ENCODE peak calls at places on chromosomes 16 and 17, in nine cellular contexts. H, R, A, J, X, D, C, P and N are unnamed samples.

GRCh38 chr17:66466933-66467367 is 164.5 kb downstream of the PRKCA start:
- DNase-seq in H (peak; percentile 99), R (peak; percentile 99), A (peak; percentile 98), J (peak; percentile 99), X (no peak), D (no peak), C (peak; percentile 22), P (peak; percentile 97), N (peak; percentile 99)

GRCh38 chr16:77856455-77857138 is 68.2 kb downstream of the VAT1L start:
- DNase-seq in H (no peak), R (no peak), A (no peak), J (no peak), X (no peak), D (no peak), C (no peak), P (no peak), N (no peak)

GRCh38 chr16:65249768-65250167 is 127.9 kb upstream of the CDH11 start:
- DNase-seq in H (peak; percentile 4), R (peak; percentile 75), A (peak; percentile 91), J (no peak), X (peak; percentile 17), D (peak; percentile 68), C (no peak), P (no peak), N (no peak)

GRCh38 chr17:8857919-8858318 is 9.6 kb downstream of the PIK3R6 start:
- DNase-seq in H (peak; percentile 74), R (peak; percentile 78), A (peak; percentile 64), J (no peak), X (peak; percentile 54), D (no peak), C (no peak), P (peak; percentile 60), N (no peak)

GRCh38 chr16:1003551-1004347 is 22.2 kb downstream of the SOX8 start:
- DNase-seq in H (peak; percentile 44), R (peak; percentile 30), A (no peak), J (no peak), X (no peak), D (no peak), C (no peak), P (no peak), N (no peak)

GRCh38 chr17:38897671-38898290 is 27.6 kb upstream of the LASP1NB start:
- DNase-seq in H (no peak), R (no peak), A (no peak), J (no peak), X (no peak), D (no peak), C (peak; percentile 18), P (no peak), N (no peak)

GRCh38 chr17:2438823-2439222 is 38.0 kb upstream of the MNT start:
- DNase-seq in H (peak; percentile 85), R (peak; percentile 91), A (peak; percentile 52), J (peak; percentile 39), X (no peak), D (no peak), C (no peak), P (no peak), N (no peak)

GRCh38 chr16:3618782-3619166 is 7.4 kb upstream of the SLX4 start:
- DNase-seq in H (no peak), R (no peak), A (no peak), J (no peak), X (no peak), D (no peak), C (no peak), P (no peak), N (no peak)

GRCh38 chr17:35892091-35892637 is 12.0 kb upstream of the CCL5 start:
- DNase-seq in H (no peak), R (peak; percentile 43), A (peak; percentile 63), J (no peak), X (no peak), D (no peak), C (no peak), P (no peak), N (no peak)

GRCh38 chr16:10256855-10257641 is 74.8 kb upstream of the GRIN2A start:
- DNase-seq in H (peak; percentile 4), R (peak; percentile 43), A (peak; percentile 40), J (peak; percentile 13), X (no peak), D (no peak), C (peak; percentile 26), P (no peak), N (no peak)

GRCh38 chr17:16286947-16287562 is 66.2 kb downstream of the CENPV start:
- DNase-seq in H (no peak), R (peak; percentile 43), A (peak; percentile 67), J (no peak), X (no peak), D (no peak), C (peak; percentile 31), P (no peak), N (no peak)

GRCh38 chr16:74868501-74868900 is 93.9 kb upstream of the FA2H start:
- DNase-seq in H (peak; percentile 27), R (peak; percentile 44), A (peak; percentile 54), J (no peak), X (no peak), D (no peak), C (no peak), P (no peak), N (peak; percentile 7)

GRCh38 chr16:19294156-19294649 is 8.7 kb downstream of the CLEC19A start:
- DNase-seq in H (no peak), R (peak; percentile 3), A (peak; percentile 1), J (no peak), X (peak; percentile 58), D (peak; percentile 81), C (peak; percentile 37), P (no peak), N (no peak)

DNA sequence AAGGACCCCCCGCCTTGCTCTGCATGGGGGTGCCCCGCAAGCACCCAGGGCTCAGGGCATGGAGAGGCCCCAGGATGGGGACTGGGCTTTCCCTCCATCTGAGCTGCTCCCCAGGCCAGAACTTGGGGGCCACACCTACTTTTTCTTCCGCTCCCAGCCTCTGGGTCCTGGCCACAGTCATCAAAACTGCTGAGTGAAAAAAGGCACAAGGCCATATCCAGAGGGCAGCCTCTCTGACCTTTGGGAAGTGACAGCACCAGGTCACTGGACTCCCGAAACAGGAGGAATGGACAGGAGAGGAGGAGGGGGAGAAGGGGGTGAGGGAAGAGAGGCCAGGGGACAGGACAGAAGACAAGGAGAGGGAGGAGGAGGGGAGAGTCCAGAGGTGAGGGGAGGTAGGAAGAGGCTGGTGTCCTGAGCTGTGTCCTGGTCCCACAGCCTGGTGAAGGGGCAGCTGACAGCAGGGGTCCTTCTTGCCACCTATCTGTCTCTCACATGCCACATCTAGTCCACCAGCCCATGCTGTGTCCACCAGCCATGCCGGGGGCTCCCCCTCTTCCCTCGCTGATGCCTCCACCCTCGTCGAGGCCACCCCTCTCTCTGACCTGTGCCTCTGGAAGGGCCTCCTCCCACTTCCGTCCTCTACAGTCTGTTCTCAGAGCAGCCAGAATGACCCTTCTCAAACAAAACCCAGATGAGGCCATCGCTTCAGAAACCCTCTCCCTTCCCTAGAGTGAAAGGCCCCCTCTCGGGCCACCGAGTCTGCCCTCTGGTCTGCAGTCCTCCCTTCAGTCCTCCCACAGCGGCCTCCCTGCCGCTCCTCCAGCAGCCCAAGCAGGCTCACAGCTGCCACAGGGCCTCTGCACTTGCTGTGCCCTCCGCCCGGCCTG is 73.9 kb upstream of the TOB1 start:
- DNase-seq in H (no peak), R (no peak), A (no peak), J (no peak), X (no peak), D (no peak), C (no peak), P (no peak), N (no peak)
- H3K4me3 ChIP-seq in H (no peak overlapping the region), R (no peak overlapping the region), A (no peak overlapping the region), J (no peak overlapping the region), X (no peak overlapping the region), D (no peak overlapping the region), C (no peak overlapping the region), P (no peak overlapping the region), N (no peak overlapping the region)

DNA sequence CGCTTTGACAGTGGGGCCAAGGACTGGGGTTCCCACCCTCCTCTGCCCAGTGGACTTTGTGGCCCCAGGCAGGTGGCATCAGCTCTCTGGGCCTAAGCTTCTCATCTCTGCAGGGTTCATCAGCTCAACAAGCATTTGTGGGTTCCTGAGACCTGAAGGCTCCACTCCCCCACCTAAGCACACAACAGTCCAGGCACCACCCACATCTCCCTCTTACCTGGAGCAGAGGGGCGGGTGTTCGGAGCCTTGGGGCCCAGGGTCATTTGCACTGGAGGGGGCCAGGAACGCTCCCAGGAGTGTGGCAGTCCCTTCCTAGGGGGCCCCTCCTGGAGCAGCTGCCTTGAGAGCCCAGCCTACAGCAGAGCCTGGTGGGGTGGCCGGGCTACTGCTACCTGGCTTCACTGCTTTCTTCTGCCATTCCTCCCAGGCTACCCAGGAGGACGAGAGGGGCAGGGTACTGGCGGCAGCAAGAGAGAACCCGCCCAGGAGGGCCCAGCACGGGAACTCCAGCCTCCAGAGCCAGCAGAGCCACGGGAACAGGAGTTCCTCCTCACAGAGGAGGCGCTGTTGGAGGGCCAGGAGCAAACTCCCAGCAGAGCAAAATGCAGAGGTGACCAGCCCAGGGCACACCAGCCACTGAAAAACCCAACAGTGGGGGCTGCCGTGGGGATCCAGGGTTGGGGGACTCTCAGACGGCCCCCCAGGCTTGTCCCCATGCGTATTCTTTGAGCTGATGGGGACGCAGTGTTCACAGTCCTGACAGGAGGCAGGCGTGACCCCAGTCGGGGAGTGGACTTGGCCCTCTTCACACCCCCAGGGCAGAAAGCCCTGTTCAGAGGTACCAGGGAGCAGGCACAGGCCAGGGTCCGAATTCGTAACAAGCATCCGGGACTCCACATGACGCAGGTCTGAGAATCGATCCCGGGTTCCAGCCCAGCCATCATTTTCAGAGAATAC is 35.1 kb upstream of the SLC38A10 start:
- DNase-seq in H (no peak), R (no peak), A (no peak), J (no peak), X (no peak), D (no peak), C (peak; percentile 61), P (no peak), N (no peak)
- TF ChIP-seq CTCF in H (peak; percentile 22), R (peak; percentile 20), A (no peak), J (no peak), X (no peak), D (no peak), C (no peak), P (no peak), N (no peak)

GRCh38 chr17:67716405-67716798 is 1.3 kb upstream of the NOL11 start:
- DNase-seq in H (no peak), R (no peak), A (no peak), J (no peak), X (no peak), D (no peak), C (no peak), P (no peak), N (no peak)
- H3K4me3 ChIP-seq in H (no peak overlapping the region), R (no peak overlapping the region), A (no peak overlapping the region), J (no peak overlapping the region), X (no peak overlapping the region), D (no peak overlapping the region), C (no peak overlapping the region), P (no peak overlapping the region), N (no peak overlapping the region)

GRCh38 chr16:81997738-81998137 is 13.5 kb downstream of the SDR42E1 start:
- DNase-seq in H (peak; percentile 84), R (peak; percentile 84), A (peak; percentile 54), J (peak; percentile 66), X (no peak), D (no peak), C (no peak), P (peak; percentile 55), N (no peak)

GRCh38 chr16:81995651-81996050 is 15.6 kb downstream of the SDR42E1 start:
- DNase-seq in H (no peak), R (no peak), A (no peak), J (no peak), X (no peak), D (no peak), C (no peak), P (no peak), N (no peak)

GRCh38 chr16:81996664-81997529 is 14.4 kb downstream of the SDR42E1 start:
- DNase-seq in H (peak; percentile 56), R (peak; percentile 70), A (peak; percentile 26), J (peak; percentile 64), X (no peak), D (no peak), C (no peak), P (peak; percentile 40), N (peak; percentile 20)

GRCh38 chr16:81994485-81994884 is 16.8 kb downstream of the SDR42E1 start:
- DNase-seq in H (no peak), R (no peak), A (no peak), J (no peak), X (no peak), D (no peak), C (no peak), P (no peak), N (no peak)
- TF ChIP-seq CTCF in H (no peak), R (peak; percentile 25), A (peak; percentile 17), J (no peak), X (no peak), D (no peak), C (no peak), P (no peak), N (peak; percentile 24)